ENCODE peak calls at places on chromosomes 7 and 10, in five cellular contexts. F is spleen, O is GM23338, B is HCT116, K is transverse colon. V is an unnamed sample.

GRCh38 chr10:129055966-129056365 is 411.1 kb upstream of the MGMT start:
- DNase-seq in F (no peak), O (no peak), B (no peak), K (no peak), V (no peak)

GRCh38 chr7:155514296-155514695 is 32.1 kb downstream of the CNPY1 start:
- DNase-seq in F (no peak), O (no peak), B (no peak), K (no peak), V (no peak)

GRCh38 chr7:55538538-55538937 is 33.8 kb downstream of the VOPP1 start:
- DNase-seq in F (no peak), O (no peak), B (no peak), K (no peak), V (no peak)

GRCh38 chr10:49056356-49056755 is 59.0 kb downstream of the VSTM4 start:
- DNase-seq in F (no peak), O (no peak), B (no peak), K (no peak), V (no peak)

GRCh38 chr10:132961-133898 is 2.0 kb upstream of the ZMYND11 start:
- DNase-seq in F (no peak), O (peak; percentile 59), B (no peak), K (no peak), V (no peak)

GRCh38 chr10:119350529-119351001 is 143.2 kb downstream of the GRK5 start:
- DNase-seq in F (no peak), O (no peak), B (no peak), K (no peak), V (no peak)

GRCh38 chr10:122505885-122506284 is 44.5 kb downstream of the HTRA1 start:
- DNase-seq in F (no peak), O (no peak), B (no peak), K (no peak), V (no peak)

GRCh38 chr7:127667017-127667670 is 15.2 kb downstream of the SND1 start:
- DNase-seq in F (no peak), O (no peak), B (no peak), K (no peak), V (no peak)

GRCh38 chr10:82757907-82758306 is 882.9 kb downstream of the NRG3 start:
- DNase-seq in F (no peak), O (no peak), B (no peak), K (no peak), V (no peak)

GRCh38 chr7:85204061-85204460 is 17.2 kb upstream of the SEMA3D start:
- DNase-seq in F (no peak), O (no peak), B (no peak), K (no peak), V (no peak)

GRCh38 chr10:71623098-71623985 is 96.2 kb downstream of the C10orf105 start:
- DNase-seq in F (no peak), O (peak; percentile 70), B (no peak), K (peak; percentile 26), V (no peak)

GRCh38 chr10:74628136-74628535 is 198.3 kb upstream of the KAT6B start:
- DNase-seq in F (no peak), O (no peak), B (no peak), K (no peak), V (no peak)

GRCh38 chr7:266851-267840 is 22.8 kb upstream of the FOXL3 start:
- DNase-seq in F (peak; percentile 59), O (peak; percentile 71), B (no peak), K (peak; percentile 80), V (no peak)

GRCh38 chr7:42906181-42906580 is 5.7 kb downstream of the C7orf25 start:
- DNase-seq in F (no peak), O (no peak), B (no peak), K (no peak), V (no peak)

GRCh38 chr10:24858244-24858907 is 94.0 kb downstream of the PRTFDC1 start:
- DNase-seq in F (no peak), O (peak; percentile 37), B (no peak), K (no peak), V (no peak)
- H3K27ac ChIP-seq in F (no peak overlapping the region), O (no peak overlapping the region), B (no peak overlapping the region), K (no peak overlapping the region), V (no peak overlapping the region)

GRCh38 chr10:76910184-76910962 is 727.2 kb downstream of the KCNMA1 start:
- DNase-seq in F (no peak), O (no peak), B (no peak), K (no peak), V (no peak)

GRCh38 chr10:76903387-76903786 is 734.2 kb downstream of the KCNMA1 start:
- DNase-seq in F (no peak), O (no peak), B (no peak), K (no peak), V (no peak)

GRCh38 chr10:76905251-76905650 is 732.4 kb downstream of the KCNMA1 start:
- DNase-seq in F (no peak), O (no peak), B (no peak), K (no peak), V (no peak)

GRCh38 chr10:76902949-76903348 is 734.7 kb downstream of the KCNMA1 start:
- DNase-seq in F (no peak), O (peak; percentile 82), B (peak; percentile 7), K (peak; percentile 50), V (no peak)

DNA sequence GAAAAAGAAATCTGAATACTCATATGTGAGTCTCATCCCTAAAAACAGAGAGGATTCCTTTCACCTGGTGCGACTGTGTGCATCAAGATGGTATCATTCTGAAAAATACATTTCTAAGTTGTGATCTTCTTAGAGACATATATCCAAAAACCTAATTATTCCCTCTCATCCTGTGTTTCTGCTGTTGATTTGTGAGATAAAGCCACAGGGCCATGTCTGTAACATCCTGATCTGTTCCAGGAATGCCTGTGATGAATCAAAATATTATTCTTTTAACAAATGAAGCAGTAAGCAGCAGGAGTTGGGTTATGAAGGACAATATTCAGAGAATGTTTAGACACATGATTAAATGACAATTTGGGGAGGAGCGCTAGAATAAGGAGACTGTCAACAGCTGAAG is 731.4 kb downstream of the KCNMA1 start:
- DNase-seq in F (no peak), O (no peak), B (no peak), K (no peak), V (no peak)
- TF ChIP-seq POLR2AphosphoS5 in F (no peak), O (no peak), B (no peak), K (no peak), V (no peak)

GRCh38 chr10:92290837-92291609 is at the start of the genes CPEB3 and MARCHF5:
- DNase-seq in F (peak; percentile 100), O (peak; percentile 98), B (peak; percentile 91), K (peak; percentile 97), V (peak; percentile 94)
- H3K27ac ChIP-seq in F (peak within 1 kb of the TSS; percentile 95), O (peak within 1 kb of the TSS; percentile 92), B (peak within 1 kb of the TSS; percentile 91), K (peak within 1 kb of the TSS; percentile 93), V (peak within 1 kb of the TSS; percentile 95)

GRCh38 chr10:97598407-97599271 is 9.1 kb downstream of the C10orf62 start:
- DNase-seq in F (no peak), O (no peak), B (no peak), K (no peak), V (no peak)

GRCh38 chr10:97599272-97599619 is 9.7 kb downstream of the C10orf62 start:
- DNase-seq in F (no peak), O (no peak), B (no peak), K (no peak), V (no peak)

GRCh38 chr10:97597778-97598177 is 8.3 kb downstream of the C10orf62 start:
- DNase-seq in F (no peak), O (no peak), B (no peak), K (no peak), V (no peak)

GRCh38 chr10:97593423-97593822 is 3.9 kb downstream of the C10orf62 start:
- DNase-seq in F (no peak), O (no peak), B (no peak), K (no peak), V (no peak)

DNA sequence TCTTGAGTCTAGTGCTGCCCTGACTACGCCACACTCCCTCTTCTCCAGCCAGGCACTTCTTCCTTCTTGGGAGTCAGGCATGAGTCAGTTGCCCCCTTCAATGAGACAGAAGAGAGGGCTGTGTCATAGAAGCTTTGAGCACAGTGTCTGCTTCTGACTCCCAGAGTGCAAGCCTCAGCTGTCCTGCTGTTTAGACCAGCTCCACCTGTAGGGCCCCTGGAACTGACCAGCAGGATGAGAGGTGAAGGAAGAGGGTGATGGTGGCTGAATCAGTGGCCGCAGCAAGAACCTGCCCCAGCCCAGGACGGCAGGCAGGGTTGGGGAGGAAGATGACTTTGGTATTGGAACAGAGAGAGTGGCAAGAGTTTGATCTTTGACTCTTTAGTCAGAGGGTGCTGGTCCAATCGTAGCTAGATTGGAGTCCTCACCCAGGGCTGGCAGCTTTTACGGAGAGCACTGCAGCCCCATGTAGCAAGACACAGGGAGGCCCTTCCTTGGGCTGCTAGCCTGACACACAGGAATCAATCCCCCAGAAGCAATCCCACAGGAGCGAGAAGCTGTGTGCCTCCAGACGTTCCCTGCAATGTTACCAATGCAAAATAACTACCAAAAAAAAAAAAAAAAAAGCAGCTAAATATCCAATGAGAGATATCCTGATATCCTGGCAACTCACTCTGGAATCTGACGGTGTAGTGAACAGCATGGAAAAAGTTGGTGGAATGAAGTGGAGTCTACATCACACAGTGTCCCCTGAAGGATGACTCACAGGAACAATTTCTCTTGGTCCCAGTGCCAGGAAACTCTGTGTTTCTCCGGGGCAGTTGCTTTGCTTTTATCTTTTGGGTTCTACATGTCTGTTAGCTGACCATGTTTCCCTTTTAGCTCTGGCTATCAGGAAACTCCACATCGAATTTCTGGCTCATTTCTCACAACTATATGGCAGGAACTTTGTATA is 6.9 kb downstream of the C10orf62 start:
- DNase-seq in F (no peak), O (no peak), B (peak; percentile 65), K (no peak), V (no peak)
- TF ChIP-seq POLR2AphosphoS5 in F (no peak), O (no peak), B (peak; percentile 59), K (peak; percentile 55), V (peak; percentile 72)

GRCh38 chr7:27092753-27093097 is 3.1 kb downstream of the HOXA1 start:
- DNase-seq in F (no peak), O (no peak), B (no peak), K (no peak), V (no peak)

GRCh38 chr7:27095897-27096755 is at the start of gene HOXA1:
- DNase-seq in F (peak; percentile 95), O (peak; percentile 88), B (peak; percentile 80), K (peak; percentile 90), V (peak; percentile 63)

GRCh38 chr7:27094304-27095049 is 1.3 kb downstream of the HOXA1 start:
- DNase-seq in F (no peak), O (no peak), B (no peak), K (no peak), V (no peak)

GRCh38 chr7:27096756-27097514 is 1.1 kb upstream of the HOXA1 start:
- DNase-seq in F (peak; percentile 88), O (peak; percentile 47), B (no peak), K (peak; percentile 52), V (no peak)

DNA sequence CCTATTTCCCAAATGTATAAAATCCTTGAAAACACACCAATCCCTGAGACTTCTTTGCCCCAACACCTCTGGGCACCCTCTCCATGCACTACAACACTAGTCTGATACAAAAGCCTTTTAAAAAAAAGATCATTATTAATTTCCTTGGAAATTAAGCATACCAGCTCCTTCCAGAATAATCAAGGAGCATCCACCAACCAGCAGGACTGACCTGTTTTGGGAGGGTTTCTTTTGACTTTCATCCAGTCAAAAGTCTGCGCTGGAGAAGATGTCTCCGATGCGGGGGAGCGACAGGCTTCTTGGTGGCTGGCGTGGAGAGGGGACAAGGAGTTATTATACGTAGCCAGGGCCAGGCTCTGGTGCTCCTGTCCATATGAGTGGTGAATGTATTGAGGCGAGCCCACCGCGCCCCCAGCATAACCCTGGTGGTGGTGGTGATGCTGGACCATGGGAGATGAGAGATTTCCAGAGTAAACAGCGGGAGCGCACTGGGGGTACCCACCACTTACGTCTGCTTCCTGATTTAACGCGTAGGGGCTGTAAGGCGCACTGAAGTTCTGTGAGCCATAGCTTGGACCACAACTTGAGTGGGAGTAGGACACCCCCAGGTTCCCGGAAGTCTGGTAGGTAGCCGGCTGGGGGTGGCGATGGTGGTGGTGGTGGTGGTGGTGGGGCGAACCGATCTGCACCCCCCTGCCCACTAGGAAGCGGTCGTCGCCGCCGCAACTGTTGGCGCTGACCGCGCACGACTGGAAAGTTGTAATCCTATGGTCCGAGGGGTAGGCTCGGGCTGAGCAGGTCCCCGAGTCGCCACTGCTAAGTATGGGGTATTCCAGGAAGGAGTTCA is 527 bp downstream of the HOXA1 start:
- DNase-seq in F (no peak), O (peak; percentile 36), B (no peak), K (no peak), V (no peak)
- H3K27ac ChIP-seq in F (peak overlapping the region; percentile 96), O (no peak overlapping the region), B (no peak overlapping the region), K (peak overlapping the region; percentile 94), V (peak overlapping the region; percentile 98)

V was measured in breast epithelium.